ENCODE peak calls at places on chromosomes 7 and 10, in eight cellular contexts. L is HFFc6, B is epithelial cell of esophagus, A is body of pancreas, U is cardiac fibroblast, N is mammary epithelial cell, O is foreskin fibroblast, P is astrocyte of the cerebellum. Y is an unnamed sample.

GRCh38 chr10:1366811-1367425 is 310.7 kb downstream of the WDR37 start:
- DNase-seq in A (no peak), O (no peak), L (no peak), N (no peak), U (no peak), P (no peak), B (no peak), Y (no peak)

GRCh38 chr10:75018233-75018632 is 93.2 kb upstream of the SAMD8 start:
- DNase-seq in A (no peak), N (no peak), L (no peak), U (no peak), O (no peak), B (no peak), P (no peak), Y (no peak)

GRCh38 chr7:75892634-75893272 is 13.9 kb downstream of the RHBDD2 start:
- DNase-seq in A (peak; percentile 28), O (peak; percentile 81), P (no peak), N (peak; percentile 78), B (peak; percentile 75), U (peak; percentile 70), L (no peak), Y (peak; percentile 63)

GRCh38 chr7:18610331-18610948 is 114.9 kb downstream of the HDAC9 start:
- DNase-seq in B (peak; percentile 46), O (peak; percentile 36), U (peak; percentile 43), L (peak; percentile 7), A (peak; percentile 11), P (no peak), N (peak; percentile 7), Y (peak; percentile 32)

GRCh38 chr7:2433713-2434550 is 30.5 kb downstream of the CHST12 start:
- DNase-seq in P (no peak), A (no peak), L (no peak), B (no peak), U (no peak), O (no peak), N (no peak), Y (no peak)

GRCh38 chr7:2218444-2218785 is 14.3 kb downstream of the MAD1L1 start:
- DNase-seq in L (no peak), N (no peak), U (no peak), O (no peak), B (no peak), A (no peak), P (no peak), Y (no peak)

GRCh38 chr10:108597031-108597430 is 1326.3 kb downstream of the XPNPEP1 start:
- DNase-seq in L (peak; percentile 73), A (no peak), B (no peak), P (no peak), N (no peak), O (peak; percentile 2), U (no peak), Y (peak; percentile 34)

GRCh38 chr7:133853706-133854276 is 273.3 kb upstream of the LRGUK start:
- DNase-seq in L (peak; percentile 91), P (peak; percentile 36), B (peak; percentile 96), O (peak; percentile 86), N (peak; percentile 98), A (peak; percentile 53), U (peak; percentile 76), Y (peak; percentile 69)

GRCh38 chr10:116001266-116001857 is 271.6 kb downstream of the GFRA1 start:
- DNase-seq in L (no peak), U (no peak), B (no peak), A (peak; percentile 20), O (peak; percentile 9), N (no peak), P (no peak), Y (no peak)

GRCh38 chr10:5594271-5595036 is 69.7 kb downstream of the CALML3 start:
- DNase-seq in P (no peak), O (peak; percentile 93), U (peak; percentile 36), B (no peak), L (peak; percentile 38), N (no peak), A (no peak), Y (peak; percentile 36)

GRCh38 chr7:325051-325798 is 35.3 kb downstream of the FOXL3 start:
- DNase-seq in U (no peak), O (no peak), P (no peak), L (no peak), N (no peak), B (no peak), A (peak; percentile 4), Y (no peak)

GRCh38 chr7:74002474-74003017 is 25.4 kb upstream of the ELN start:
- DNase-seq in U (peak; percentile 69), A (peak; percentile 30), N (peak; percentile 57), B (peak; percentile 69), P (peak; percentile 48), O (no peak), L (peak; percentile 58), Y (peak; percentile 69)

GRCh38 chr7:73454424-73454823 is 20.8 kb downstream of the FZD9 start:
- DNase-seq in P (no peak), N (no peak), L (no peak), B (no peak), U (peak; percentile 11), O (peak; percentile 45), A (no peak), Y (peak; percentile 52)

GRCh38 chr7:83452256-83452655 is 196.7 kb downstream of the SEMA3E start:
- DNase-seq in N (no peak), O (no peak), P (no peak), B (no peak), L (no peak), A (no peak), U (no peak), Y (no peak)

GRCh38 chr10:44300666-44301649 is 83.9 kb downstream of the CXCL12 start:
- DNase-seq in N (peak; percentile 95), P (peak; percentile 88), B (peak; percentile 71), U (peak; percentile 76), L (peak; percentile 100), O (peak; percentile 92), A (peak; percentile 98), Y (peak; percentile 68)

GRCh38 chr7:138949421-138950088 is 31.6 kb downstream of the KIAA1549 start:
- DNase-seq in A (peak; percentile 36), U (no peak), P (no peak), O (no peak), L (no peak), N (no peak), B (no peak), Y (no peak)

GRCh38 chr10:89283988-89284475 is 17.8 kb upstream of the IFIT2 start:
- DNase-seq in N (peak; percentile 15), U (peak; percentile 91), O (peak; percentile 97), B (peak; percentile 41), L (peak; percentile 88), P (peak; percentile 42), A (peak; percentile 47), Y (peak; percentile 87)

GRCh38 chr10:132560248-132560731 is 22.7 kb downstream of the INPP5A start:
- DNase-seq in U (peak; percentile 27), B (no peak), P (no peak), O (peak; percentile 49), N (no peak), L (no peak), A (no peak), Y (peak; percentile 9)

GRCh38 chr7:4556868-4557620 is 125.1 kb upstream of the FOXK1 start:
- DNase-seq in P (no peak), B (no peak), U (no peak), O (peak; percentile 7), A (no peak), L (no peak), N (peak; percentile 3), Y (no peak)

GRCh38 chr10:30756151-30756550 is 126.6 kb upstream of the LYZL2 start:
- DNase-seq in N (no peak), O (no peak), L (no peak), B (no peak), U (no peak), A (no peak), P (no peak), Y (no peak)
- TF ChIP-seq CTCF in N (no peak), O (no peak), L (no peak), B (no peak), U (no peak), A (no peak), P (no peak), Y (no peak)

DNA sequence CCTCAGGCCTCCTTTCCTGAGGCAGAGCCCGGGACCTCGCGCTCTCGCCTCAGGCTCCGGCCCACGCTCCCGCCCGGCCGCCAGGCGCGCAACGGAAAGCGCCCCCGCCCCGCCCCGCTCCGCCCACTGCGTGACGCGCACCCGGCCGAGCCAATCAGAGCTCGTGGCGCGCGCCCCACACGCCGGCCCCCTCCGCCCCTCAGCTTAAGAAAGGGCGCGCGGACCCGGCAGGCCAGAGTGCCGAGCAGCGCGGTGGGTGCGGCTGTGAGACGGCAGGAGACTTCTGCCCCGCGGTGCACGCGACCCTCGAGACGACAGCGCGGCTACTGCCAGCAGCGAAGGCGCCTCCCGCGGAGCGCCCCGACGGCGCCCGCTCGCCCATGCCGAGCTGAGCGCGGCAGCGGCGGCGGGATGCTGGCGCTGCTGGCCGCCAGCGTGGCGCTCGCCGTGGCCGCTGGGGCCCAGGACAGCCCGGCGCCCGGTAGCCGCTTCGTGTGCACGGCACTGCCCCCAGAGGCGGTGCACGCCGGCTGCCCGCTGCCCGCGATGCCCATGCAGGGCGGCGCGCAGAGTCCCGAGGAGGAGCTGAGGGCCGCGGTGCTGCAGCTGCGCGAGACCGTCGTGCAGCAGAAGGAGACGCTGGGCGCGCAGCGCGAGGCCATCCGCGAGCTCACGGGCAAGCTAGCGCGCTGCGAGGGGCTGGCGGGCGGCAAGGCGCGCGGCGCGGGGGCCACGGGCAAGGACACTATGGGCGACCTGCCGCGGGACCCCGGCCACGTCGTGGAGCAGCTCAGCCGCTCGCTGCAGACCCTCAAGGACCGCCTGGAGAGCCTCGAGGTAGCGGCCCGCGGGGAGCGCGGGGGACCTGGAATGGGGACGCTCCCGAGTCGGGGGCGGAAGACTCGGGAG is at the start of gene NPTX2:
- DNase-seq in L (no peak), U (peak; percentile 64), N (peak; percentile 6), P (no peak), O (peak; percentile 95), A (peak; percentile 87), B (no peak), Y (peak; percentile 47)
- TF ChIP-seq CTCF in L (no peak), U (no peak), N (no peak), P (no peak), O (no peak), A (peak; percentile 63), B (no peak), Y (no peak)

GRCh38 chr7:15921576-15921975 is 235.1 kb upstream of the MEOX2 start:
- DNase-seq in N (peak; percentile 13), B (peak; percentile 62), O (peak; percentile 75), L (peak; percentile 75), U (peak; percentile 30), P (no peak), A (no peak), Y (peak; percentile 31)
- TF ChIP-seq CTCF in N (no peak), B (no peak), O (no peak), L (peak; percentile 48), U (peak; percentile 13), P (peak; percentile 10), A (no peak), Y (peak; percentile 4)

GRCh38 chr7:6403907-6404306 is 43.8 kb downstream of the DAGLB start:
- DNase-seq in O (no peak), A (no peak), N (peak; percentile 82), B (peak; percentile 98), P (no peak), L (no peak), U (no peak), Y (no peak)
- TF ChIP-seq CTCF in O (no peak), A (no peak), N (peak; percentile 38), B (peak; percentile 38), P (no peak), L (no peak), U (no peak), Y (no peak)